ENCODE peak calls at places on chromosomes 11 and 22, in eight cellular contexts. V is IMR-90, Z is neural progenitor cell, S is stomach, G is aorta, T is lung, M is testis, Y is mammary epithelial cell. C is an unnamed sample. For H3K4me1, the result is how much of the 10 kb centered on the place peaks cover.

GRCh38 chr11:78476066-78476465 is 58.4 kb upstream of the GAB2 start:
- DNase-seq in S (peak), V (no peak), T (no peak), Y (peak), G (no peak), Z (no peak), M (no peak), C (no peak)

GRCh38 chr11:82996966-82997606 is 74.6 kb downstream of the RAB30 start:
- DNase-seq in G (no peak), Z (no peak), V (no peak), S (peak), M (no peak), T (no peak), Y (peak), C (no peak)

GRCh38 chr22:36971305-36971704 is 47.9 kb downstream of the TST start:
- DNase-seq in G (no peak), Y (no peak), M (no peak), S (no peak), Z (no peak), V (no peak), T (no peak), C (no peak)

GRCh38 chr22:25403752-25404471 is 160.6 kb upstream of the GRK3 start:
- DNase-seq in M (no peak), V (peak), Y (peak), S (no peak), Z (peak), T (no peak), G (no peak), C (no peak)

GRCh38 chr11:23192256-23192655 is 332.0 kb upstream of the CCDC179 start:
- DNase-seq in V (peak), S (no peak), Z (no peak), G (no peak), T (no peak), M (no peak), Y (no peak), C (no peak)

GRCh38 chr11:3799143-3799542 is 1.8 kb upstream of the NUP98 start:
- DNase-seq in G (peak), T (no peak), V (no peak), Y (no peak), M (no peak), S (no peak), Z (no peak), C (no peak)

GRCh38 chr11:93572621-93573020 is 29.4 kb upstream of the SMCO4 start:
- DNase-seq in G (no peak), V (no peak), Z (no peak), S (no peak), T (no peak), Y (no peak), M (no peak), C (no peak)

GRCh38 chr22:36052505-36052941 is 23.9 kb upstream of the RBFOX2 start:
- DNase-seq in Y (peak), V (peak), G (no peak), M (no peak), T (no peak), S (peak), Z (no peak), C (no peak)

GRCh38 chr11:89922195-89922660 is at the start of gene TRIM49D1:
- DNase-seq in V (no peak), Y (no peak), S (no peak), Z (no peak), M (no peak), T (peak), G (no peak), C (no peak)

GRCh38 chr11:10349806-10350205 is 44.9 kb downstream of the ADM start:
- DNase-seq in Y (no peak), V (no peak), M (no peak), T (no peak), Z (no peak), S (no peak), G (no peak), C (no peak)

GRCh38 chr11:35791088-35791958 is 128.7 kb downstream of the TRIM44 start:
- DNase-seq in Y (no peak), T (no peak), S (no peak), Z (no peak), G (no peak), M (no peak), V (peak), C (peak)

GRCh38 chr11:65427691-65428577 is 5.3 kb downstream of the NEAT1 start:
- DNase-seq in M (peak), V (peak), T (peak), G (no peak), S (peak), Y (peak), Z (no peak), C (peak)

GRCh38 chr11:45843158-45843924 is 3.9 kb upstream of the CRY2 start:
- DNase-seq in S (peak), T (peak), G (peak), V (peak), M (peak), Y (peak), Z (peak), C (peak)

GRCh38 chr22:23533328-23533762 is 46.7 kb downstream of the IGLL1 start:
- DNase-seq in Y (peak), G (peak), T (no peak), M (no peak), S (no peak), Z (peak), V (peak), C (no peak)

GRCh38 chr11:96755209-96755608 is 365.4 kb downstream of the JRKL start:
- DNase-seq in G (no peak), V (no peak), T (no peak), Z (no peak), M (no peak), Y (no peak), S (no peak), C (no peak)

GRCh38 chr22:29503811-29504372 is 23.9 kb downstream of the NEFH start:
- DNase-seq in S (no peak), Z (peak), Y (no peak), M (peak), T (no peak), G (peak), V (peak), C (peak)

GRCh38 chr22:28118957-28119631 is 200.0 kb upstream of the PITPNB start:
- DNase-seq in M (no peak), S (no peak), T (no peak), Y (no peak), Z (no peak), V (no peak), G (no peak), C (no peak)

GRCh38 chr11:83827940-83828554 is 541.9 kb upstream of the CCDC90B start:
- DNase-seq in T (no peak), Y (no peak), V (peak), S (no peak), Z (peak), G (no peak), M (no peak), C (no peak)

GRCh38 chr22:25404556-25404922 is 159.9 kb upstream of the GRK3 start:
- DNase-seq in M (no peak), V (no peak), S (no peak), Y (peak), G (no peak), T (no peak), Z (peak), C (peak)

GRCh38 chr11:76859708-76860233 is 947 bp upstream of the ACER3 start:
- DNase-seq in S (no peak), T (no peak), G (no peak), V (no peak), Y (no peak), M (no peak), Z (no peak), C (no peak)

GRCh38 chr11:76857776-76858461 is 2.8 kb upstream of the ACER3 start:
- DNase-seq in V (no peak), Y (no peak), Z (no peak), T (no peak), G (no peak), M (no peak), S (no peak), C (no peak)

GRCh38 chr11:76860539-76861475 is at the start of gene ACER3:
- DNase-seq in T (peak), S (peak), Y (peak), M (peak), G (peak), V (peak), Z (peak), C (peak)

GRCh38 chr11:76863196-76863777 is 2.6 kb downstream of the ACER3 start:
- DNase-seq in M (no peak), G (no peak), Y (no peak), T (peak), Z (no peak), S (no peak), V (no peak), C (no peak)

GRCh38 chr11:76861490-76861953 is 804 bp downstream of the ACER3 start:
- DNase-seq in Z (peak), S (no peak), G (no peak), M (no peak), V (no peak), Y (peak), T (no peak), C (no peak)
- H3K4me1 ChIP-seq in Z (under half), S (under half), G (under half), M (under half), V (under half), Y (under half), T (under half), C (under half)

GRCh38 chr11:128715691-128716153 is 21.9 kb downstream of the FLI1 start:
- DNase-seq in T (no peak), V (peak), Z (peak), M (no peak), Y (peak), S (no peak), G (no peak), C (peak)
- H3K4me3 ChIP-seq in T (no peak), V (no peak), Z (no peak), M (no peak), Y (no peak), S (peak), G (no peak), C (no peak)

DNA sequence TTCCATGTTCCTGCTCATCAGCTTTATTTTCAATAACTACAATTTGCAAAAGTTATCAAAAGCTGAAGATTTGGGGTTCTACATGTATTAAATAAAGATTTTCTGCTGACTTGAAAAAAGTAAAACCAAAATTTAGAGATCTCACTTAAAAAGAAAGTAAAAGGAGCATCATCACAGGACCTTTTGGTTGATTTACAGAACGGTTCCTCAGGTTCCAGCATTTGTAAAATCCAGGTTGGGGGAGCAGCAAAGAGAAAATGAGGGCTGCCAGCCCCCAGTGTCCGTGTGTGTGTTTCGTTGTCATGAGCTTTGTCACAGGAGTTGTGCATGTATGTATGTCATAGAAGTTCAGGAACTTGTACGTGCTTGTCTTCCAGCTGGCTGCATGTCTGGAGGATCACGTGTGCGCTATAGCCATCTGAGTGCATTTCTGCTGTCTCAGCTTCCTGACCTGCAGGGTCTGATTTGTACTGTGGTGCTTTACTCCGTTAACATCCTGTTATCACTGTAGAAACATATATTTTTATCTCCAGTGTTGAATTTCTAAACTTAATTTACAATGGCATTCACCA is 15.8 kb downstream of the MOV10L1 start:
- DNase-seq in T (no peak), V (peak), M (no peak), G (no peak), S (no peak), Z (no peak), Y (peak), C (no peak)
- H3K27ac ChIP-seq in T (no peak), V (peak), M (no peak), G (no peak), S (no peak), Z (no peak), Y (peak), C (no peak)

DNA sequence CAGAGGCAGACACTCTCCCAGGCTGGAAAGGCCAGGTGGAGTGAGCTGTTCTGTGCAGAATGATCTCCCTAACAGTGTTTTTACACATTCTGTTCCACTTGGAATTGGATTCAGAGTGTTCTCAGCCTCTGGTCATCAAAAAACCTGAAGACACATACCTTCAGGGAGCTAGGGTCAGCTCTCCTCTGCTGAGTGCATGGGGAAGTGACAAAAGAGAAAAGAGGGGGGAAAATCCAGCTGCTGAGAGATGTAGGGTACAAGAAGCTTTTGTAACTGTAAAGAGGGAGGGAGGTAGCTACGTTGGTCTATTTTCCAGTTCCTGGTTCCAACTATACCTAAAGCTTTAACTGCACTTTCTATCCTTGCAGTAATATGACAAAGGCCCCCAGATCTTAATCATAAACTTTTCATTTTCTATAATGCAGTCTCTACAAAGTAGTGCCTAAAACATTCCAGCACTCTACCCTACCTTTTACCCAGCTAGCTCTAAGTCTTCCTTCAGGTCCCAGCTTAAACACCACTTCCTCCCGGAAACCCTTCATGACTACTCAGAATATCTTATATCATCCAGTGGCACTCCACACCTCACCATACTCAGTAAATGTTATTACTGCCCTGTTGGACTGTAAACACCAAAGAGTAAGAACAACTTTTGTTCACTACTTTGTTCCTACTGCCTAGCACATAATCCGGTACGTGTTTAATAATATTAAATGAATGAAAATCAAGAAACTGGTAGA is 9.2 kb downstream of the MAPK1 start:
- DNase-seq in S (no peak), Z (no peak), V (no peak), M (no peak), G (no peak), T (no peak), Y (no peak), C (no peak)
- H3K4me1 ChIP-seq in S (under half), Z (under half), V (under half), M (half or more), G (under half), T (under half), Y (under half), C (under half)

C was measured in right cardiac atrium.